ENCODE peak calls at places on chromosomes 3 and 15, in four cellular contexts. S, Z, T and Y are unnamed samples.

GRCh38 chr3:90026406-90026805 is 919.0 kb downstream of the EPHA3 start:
- DNase-seq in S (no peak), Z (no peak), T (no peak), Y (no peak)

GRCh38 chr15:40092416-40093223 is 16.1 kb downstream of the BMF start:
- DNase-seq in S (peak), Z (peak), T (no peak), Y (peak)

GRCh38 chr3:41200669-41201021 is 1.3 kb downstream of the CTNNB1 start:
- DNase-seq in S (peak), Z (peak), T (peak), Y (peak)

GRCh38 chr3:103684956-103685355 is 1250.1 kb downstream of the ZPLD1 start:
- DNase-seq in S (no peak), Z (no peak), T (no peak), Y (no peak)

GRCh38 chr15:61155741-61156700 is 73.1 kb downstream of the RORA start:
- DNase-seq in S (peak), Z (peak), T (no peak), Y (peak)

GRCh38 chr3:115623414-115623868 is at the start of gene GAP43:
- DNase-seq in S (peak), Z (peak), T (no peak), Y (peak)

GRCh38 chr15:46411900-46412299 is 777.1 kb downstream of the SQOR start:
- DNase-seq in S (no peak), Z (no peak), T (no peak), Y (no peak)

GRCh38 chr3:122515856-122516255 is 1.1 kb upstream of the KPNA1 start:
- DNase-seq in S (no peak), Z (no peak), T (no peak), Y (no peak)

GRCh38 chr15:39886418-39886817 is 33.6 kb downstream of the GPR176 start:
- DNase-seq in S (no peak), Z (no peak), T (no peak), Y (no peak)

GRCh38 chr15:76151599-76151974 is 91.8 kb downstream of the TMEM266 start:
- DNase-seq in S (no peak), Z (no peak), T (no peak), Y (no peak)

GRCh38 chr15:52217186-52217585 is 26.0 kb upstream of the GNB5 start:
- DNase-seq in S (no peak), Z (no peak), T (peak), Y (no peak)

GRCh38 chr15:73959012-73959581 is 32.8 kb downstream of the LOXL1 start:
- DNase-seq in S (peak), Z (no peak), T (peak), Y (peak)

GRCh38 chr3:133540896-133541674 is 32.4 kb upstream of the CDV3 start:
- DNase-seq in S (peak), Z (peak), T (no peak), Y (peak)

GRCh38 chr3:58063424-58063823 is 55.2 kb downstream of the FLNB start:
- DNase-seq in S (peak), Z (peak), T (no peak), Y (peak)

GRCh38 chr3:138371070-138371950 is 22.9 kb downstream of the MRAS start:
- DNase-seq in S (no peak), Z (no peak), T (no peak), Y (no peak)

GRCh38 chr15:70559223-70559823 is 204.0 kb downstream of the UACA start:
- DNase-seq in S (peak), Z (no peak), T (peak), Y (peak)

GRCh38 chr15:91228391-91228790 is 128.3 kb downstream of the SV2B start:
- DNase-seq in S (no peak), Z (no peak), T (no peak), Y (no peak)

GRCh38 chr3:183449391-183449790 is 21.0 kb upstream of the MCF2L2 start:
- DNase-seq in S (peak), Z (no peak), T (no peak), Y (peak)

GRCh38 chr15:48355377-48355776 is 24.1 kb downstream of the DUT start:
- DNase-seq in S (peak), Z (peak), T (no peak), Y (peak)

GRCh38 chr3:66195347-66195783 is 25.4 kb upstream of the SLC25A26 start:
- DNase-seq in S (peak), Z (peak), T (no peak), Y (peak)

GRCh38 chr15:63983071-63983711 is 63.1 kb downstream of the DAPK2 start:
- DNase-seq in S (no peak), Z (no peak), T (no peak), Y (no peak)

GRCh38 chr15:70535071-70535954 is 228.0 kb downstream of the UACA start:
- DNase-seq in S (no peak), Z (no peak), T (peak), Y (no peak)

GRCh38 chr3:19213608-19214220 is 65.4 kb downstream of the KCNH8 start:
- DNase-seq in S (no peak), Z (no peak), T (no peak), Y (no peak)
- TF ChIP-seq CTCF in S (no peak), Z (no peak), T (no peak), Y (no peak)

GRCh38 chr3:195855471-195856409 is 44.0 kb upstream of the MUC4 start:
- DNase-seq in S (no peak), Z (no peak), T (no peak), Y (no peak)
- TF ChIP-seq CTCF in S (no peak), Z (no peak), T (no peak), Y (no peak)

GRCh38 chr3:56251343-56251945 is 216.8 kb downstream of the ERC2 start:
- DNase-seq in S (peak), Z (peak), T (no peak), Y (peak)

GRCh38 chr3:56257826-56258225 is 210.4 kb downstream of the ERC2 start:
- DNase-seq in S (no peak), Z (no peak), T (no peak), Y (no peak)

GRCh38 chr3:56260262-56260661 is 208.0 kb downstream of the ERC2 start:
- DNase-seq in S (no peak), Z (no peak), T (no peak), Y (no peak)

GRCh38 chr3:56254261-56254660 is 214.0 kb downstream of the ERC2 start:
- DNase-seq in S (no peak), Z (no peak), T (no peak), Y (no peak)

DNA sequence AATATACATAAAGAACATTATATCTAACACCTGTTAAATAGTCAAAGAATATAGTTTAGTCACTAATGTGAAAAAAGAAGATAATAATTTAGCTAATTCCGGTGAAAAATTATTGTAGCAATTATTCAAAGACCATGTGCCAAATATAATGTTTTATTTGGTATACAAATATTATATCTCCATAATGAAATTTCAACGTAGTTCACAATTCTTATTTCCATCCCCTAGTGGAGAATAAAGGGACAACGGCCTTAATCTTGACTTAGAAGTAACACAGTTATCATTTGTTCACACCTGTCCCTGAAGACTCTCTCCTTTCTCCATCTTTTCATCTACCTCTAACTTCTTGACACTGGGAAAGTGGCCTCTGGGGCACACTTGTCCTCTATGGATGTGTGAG is 213.4 kb downstream of the ERC2 start:
- DNase-seq in S (no peak), Z (no peak), T (no peak), Y (peak)
- TF ChIP-seq CTCF in S (peak), Z (peak), T (no peak), Y (peak)

GRCh38 chr15:77630956-77631789 is 1.5 kb downstream of the LINGO1 start:
- DNase-seq in S (no peak), Z (no peak), T (no peak), Y (no peak)
- TF ChIP-seq CTCF in S (peak), Z (no peak), T (no peak), Y (no peak)

GRCh38 chr15:99486371-99487336 is 79.1 kb upstream of the MEF2A start:
- DNase-seq in S (peak), Z (peak), T (no peak), Y (peak)
- TF ChIP-seq CTCF in S (no peak), Z (no peak), T (no peak), Y (no peak)

DNA sequence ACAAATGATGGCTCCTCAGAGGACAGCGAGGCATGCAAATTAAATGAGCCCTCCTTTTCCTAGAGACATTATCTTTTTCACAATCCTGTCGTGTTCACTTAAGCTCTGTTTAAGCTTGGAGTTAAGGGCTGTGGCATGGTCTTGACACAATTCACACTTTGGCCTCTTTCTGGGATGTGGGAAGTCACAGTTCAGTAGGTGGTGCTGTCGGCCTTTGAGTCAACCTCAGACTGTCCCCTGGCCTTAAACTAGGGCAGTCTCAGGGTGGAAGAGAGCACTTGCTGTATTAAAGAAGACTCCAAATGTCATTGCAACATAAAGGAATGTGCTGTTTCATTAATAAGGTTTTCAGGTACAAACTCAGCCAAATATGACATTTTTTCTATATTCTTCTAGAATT is 351.0 kb downstream of the MCTP2 start:
- DNase-seq in S (no peak), Z (no peak), T (peak), Y (no peak)
- TF ChIP-seq CTCF in S (no peak), Z (no peak), T (no peak), Y (no peak)

GRCh38 chr3:142028174-142028833 is 121.0 kb downstream of the TFDP2 start:
- DNase-seq in S (peak), Z (peak), T (peak), Y (peak)
- TF ChIP-seq CTCF in S (no peak), Z (peak), T (no peak), Y (peak)